ENCODE peak calls at places on chromosome 3, in five cellular contexts. One of them, this sample, is unnamed.

GRCh38 chr3:119662604-119663377 is 2.4 kb upstream of the POPDC2 start:
- DNase-seq in GM12878: no peak
- DNase-seq in K562: no peak
- DNase-seq in GM12892: no peak
- DNase-seq in H1: no peak
- DNase-seq in this sample: no peak

GRCh38 chr3:61844346-61844745 is 283.0 kb downstream of the PTPRG start:
- DNase-seq in GM12878: no peak
- DNase-seq in K562: no peak
- DNase-seq in GM12892: no peak
- DNase-seq in H1: no peak
- DNase-seq in this sample: no peak

GRCh38 chr3:48434591-48435222 is 4.8 kb upstream of the PLXNB1 start:
- DNase-seq in GM12878: no peak
- DNase-seq in K562: peak
- DNase-seq in GM12892: no peak
- DNase-seq in H1: no peak
- DNase-seq in this sample: no peak

GRCh38 chr3:196813903-196814302 is 53.8 kb upstream of the SENP5 start:
- DNase-seq in GM12878: no peak
- DNase-seq in K562: peak
- DNase-seq in GM12892: no peak
- DNase-seq in H1: no peak
- DNase-seq in this sample: no peak

GRCh38 chr3:109563149-109563548 is 225.8 kb upstream of the DPPA4 start:
- DNase-seq in GM12878: no peak
- DNase-seq in K562: no peak
- DNase-seq in GM12892: no peak
- DNase-seq in H1: no peak
- DNase-seq in this sample: no peak

GRCh38 chr3:61173685-61174084 is 77.6 kb downstream of the FHIT start:
- DNase-seq in GM12878: no peak
- DNase-seq in K562: peak
- DNase-seq in GM12892: no peak
- DNase-seq in H1: no peak
- DNase-seq in this sample: no peak

GRCh38 chr3:127214990-127215389 is 22.1 kb downstream of the PRR23E start:
- DNase-seq in GM12878: no peak
- DNase-seq in K562: no peak
- DNase-seq in GM12892: no peak
- DNase-seq in H1: no peak
- DNase-seq in this sample: no peak

GRCh38 chr3:149657796-149658443 is at the start of gene WWTR1:
- DNase-seq in GM12878: peak
- DNase-seq in K562: no peak
- DNase-seq in GM12892: peak
- DNase-seq in H1: peak
- DNase-seq in this sample: peak

GRCh38 chr3:111668912-111669488 is 73.9 kb upstream of the ZBED2 start:
- DNase-seq in GM12878: no peak
- DNase-seq in K562: peak
- DNase-seq in GM12892: no peak
- DNase-seq in H1: no peak
- DNase-seq in this sample: no peak

GRCh38 chr3:82058809-82059208 is 297.4 kb upstream of the GBE1 start:
- DNase-seq in GM12878: no peak
- DNase-seq in K562: no peak
- DNase-seq in GM12892: no peak
- DNase-seq in H1: no peak
- DNase-seq in this sample: no peak

GRCh38 chr3:150495563-150496168 is 50.6 kb downstream of the SERP1 start:
- DNase-seq in GM12878: no peak
- DNase-seq in K562: peak
- DNase-seq in GM12892: no peak
- DNase-seq in H1: no peak
- DNase-seq in this sample: no peak

GRCh38 chr3:32177702-32178198 is 60.7 kb upstream of the CMTM8 start:
- DNase-seq in GM12878: no peak
- DNase-seq in K562: peak
- DNase-seq in GM12892: no peak
- DNase-seq in H1: peak
- DNase-seq in this sample: no peak

GRCh38 chr3:45969953-45970352 is 25.7 kb downstream of the FYCO1 start:
- DNase-seq in GM12878: no peak
- DNase-seq in K562: no peak
- DNase-seq in GM12892: no peak
- DNase-seq in H1: no peak
- DNase-seq in this sample: no peak

GRCh38 chr3:45969152-45969551 is 25.9 kb downstream of the CXCR6 start:
- DNase-seq in GM12878: no peak
- DNase-seq in K562: no peak
- DNase-seq in GM12892: no peak
- DNase-seq in H1: no peak
- DNase-seq in this sample: no peak

GRCh38 chr3:45974686-45975085 is 20.9 kb downstream of the FYCO1 start:
- DNase-seq in GM12878: no peak
- DNase-seq in K562: no peak
- DNase-seq in GM12892: no peak
- DNase-seq in H1: no peak
- DNase-seq in this sample: no peak

GRCh38 chr3:45975696-45976095 is 19.9 kb downstream of the FYCO1 start:
- DNase-seq in GM12878: no peak
- DNase-seq in K562: no peak
- DNase-seq in GM12892: no peak
- DNase-seq in H1: no peak
- DNase-seq in this sample: no peak

DNA sequence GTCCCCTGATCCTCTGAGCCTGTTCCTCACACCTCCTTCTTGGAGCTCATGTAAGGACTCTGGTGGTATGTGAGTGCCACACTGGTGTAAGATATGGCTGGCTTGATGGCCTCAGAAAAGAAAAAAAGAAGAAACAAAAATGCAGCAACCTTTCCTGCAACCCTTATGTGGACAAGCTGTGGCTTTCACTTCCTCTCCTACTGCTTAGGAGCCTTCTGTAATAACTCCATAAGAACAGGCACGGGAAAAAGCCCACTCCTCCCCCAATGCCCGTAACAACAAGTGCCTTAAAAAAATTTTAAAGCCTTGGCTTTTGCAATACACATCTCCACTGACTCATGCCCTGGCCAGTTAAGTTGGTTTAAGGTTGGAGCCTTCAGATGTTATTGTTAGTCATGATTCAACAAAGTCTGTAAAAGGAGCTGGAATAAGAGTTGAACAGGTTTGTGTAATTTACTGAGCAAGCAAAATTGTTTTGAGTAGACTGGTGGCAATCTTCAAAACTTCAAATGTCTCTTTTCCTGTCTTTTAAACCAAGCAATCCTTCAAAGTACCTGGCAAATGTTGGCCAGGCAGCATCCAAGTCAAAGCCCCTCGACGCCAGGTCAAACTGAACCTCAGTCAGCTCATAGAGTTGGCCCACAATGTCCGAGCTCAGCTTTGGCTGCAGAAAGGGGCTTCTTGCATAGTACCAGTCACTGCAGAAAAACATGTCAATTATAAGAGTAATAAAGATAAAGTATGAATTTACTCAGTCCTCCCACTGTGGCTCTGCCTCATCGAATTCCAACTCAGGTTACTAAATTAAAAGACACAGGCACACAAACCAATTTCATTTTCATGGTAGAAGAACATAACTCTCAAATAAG is 22.9 kb downstream of the FYCO1 start:
- DNase-seq in GM12878: no peak
- DNase-seq in K562: no peak
- DNase-seq in GM12892: no peak
- DNase-seq in H1: no peak
- DNase-seq in this sample: no peak
- TF ChIP-seq POLR2AphosphoS5 in GM12878: no peak
- TF ChIP-seq POLR2AphosphoS5 in K562: no peak
- TF ChIP-seq POLR2AphosphoS5 in GM12892: no peak
- TF ChIP-seq POLR2AphosphoS5 in H1: no peak
- TF ChIP-seq POLR2AphosphoS5 in this sample: no peak

DNA sequence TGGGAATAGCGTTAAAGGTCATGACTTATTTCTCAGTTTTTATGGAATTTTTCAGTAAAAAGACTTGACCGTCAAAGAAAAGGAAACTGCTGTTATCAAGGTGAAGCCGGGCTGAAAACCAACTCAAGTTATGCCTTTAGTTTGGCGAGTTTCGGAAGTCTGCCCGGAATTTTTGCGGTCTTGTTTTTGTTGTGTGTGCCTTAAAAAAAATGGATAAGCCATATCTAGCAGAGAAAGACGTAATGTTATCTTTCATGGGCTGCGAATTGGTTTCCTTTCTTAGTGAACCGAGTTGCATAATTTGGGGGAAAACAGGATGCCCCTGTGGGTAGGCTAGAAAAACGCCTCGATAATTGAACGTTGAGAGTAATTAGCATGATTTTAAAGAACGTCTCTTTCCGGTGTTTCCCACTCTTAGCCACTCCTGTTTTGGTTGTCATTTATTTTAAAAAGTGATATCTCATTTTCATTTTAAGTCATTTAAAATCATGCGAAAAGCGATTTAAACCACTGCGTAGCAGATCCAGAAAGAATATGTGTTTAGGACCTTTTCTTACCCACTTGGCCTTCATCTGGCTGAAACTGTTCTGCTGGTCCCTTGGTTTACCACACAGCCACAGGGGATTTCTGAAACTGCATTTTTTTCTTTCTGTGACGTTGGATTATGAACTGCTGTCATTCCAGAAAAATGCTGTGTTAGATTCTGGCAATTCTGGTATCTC is 1.2 kb downstream of the NFKBIZ start:
- DNase-seq in GM12878: peak
- DNase-seq in K562: peak
- DNase-seq in GM12892: no peak
- DNase-seq in H1: no peak
- DNase-seq in this sample: no peak
- TF ChIP-seq POLR2A in GM12878: peak
- TF ChIP-seq POLR2A in K562: no peak
- TF ChIP-seq POLR2A in GM12892: no peak
- TF ChIP-seq POLR2A in H1: no peak
- TF ChIP-seq POLR2A in this sample: no peak

DNA sequence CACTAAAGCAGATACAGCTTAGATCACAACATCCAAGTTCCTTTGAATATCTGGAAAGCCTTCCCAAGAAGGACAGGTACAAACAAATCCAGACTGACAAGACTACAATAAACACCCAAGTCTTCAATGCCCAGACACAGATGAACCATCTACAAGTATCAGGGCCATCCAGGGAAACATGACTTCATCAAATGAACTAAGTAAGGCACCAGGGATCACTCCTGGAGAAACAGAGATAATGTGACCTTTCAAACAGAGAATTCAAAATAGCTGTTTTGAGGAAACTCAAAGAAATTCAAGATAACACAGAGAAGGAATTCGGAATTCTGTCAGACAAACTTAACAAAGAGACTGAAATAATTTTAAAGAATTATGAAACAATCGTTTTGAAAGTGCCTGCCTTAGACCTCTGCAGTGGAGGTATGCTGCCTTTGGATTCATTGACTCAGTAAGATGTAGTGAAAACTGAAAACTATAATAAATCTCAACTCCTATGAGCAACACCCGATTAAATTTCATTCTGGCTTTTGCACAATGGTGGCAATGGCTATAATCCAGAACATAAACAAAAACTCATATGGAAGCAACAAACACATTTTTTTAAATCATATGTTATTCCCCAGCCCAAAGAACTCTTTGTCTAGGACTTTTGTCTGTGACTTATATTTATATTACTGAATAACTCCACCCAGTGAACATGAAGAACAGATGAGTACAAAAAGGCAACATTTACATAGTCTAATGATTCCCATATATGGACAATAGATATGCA is 12.6 kb upstream of the COL8A1 start:
- DNase-seq in GM12878: no peak
- DNase-seq in K562: no peak
- DNase-seq in GM12892: no peak
- DNase-seq in H1: no peak
- DNase-seq in this sample: no peak
- TF ChIP-seq TAF1 in GM12878: no peak
- TF ChIP-seq TAF1 in K562: no peak
- TF ChIP-seq TAF1 in GM12892: no peak
- TF ChIP-seq TAF1 in H1: no peak
- TF ChIP-seq TAF1 in this sample: no peak

GRCh38 chr3:157145566-157145965 is 14.4 kb downstream of the CCNL1 start:
- DNase-seq in GM12878: no peak
- DNase-seq in K562: no peak
- DNase-seq in GM12892: no peak
- DNase-seq in H1: no peak
- DNase-seq in this sample: no peak
- TF ChIP-seq POLR2AphosphoS5 in GM12878: no peak
- TF ChIP-seq POLR2AphosphoS5 in K562: no peak
- TF ChIP-seq POLR2AphosphoS5 in GM12892: no peak
- TF ChIP-seq POLR2AphosphoS5 in H1: no peak
- TF ChIP-seq POLR2AphosphoS5 in this sample: no peak

GRCh38 chr3:15065550-15066007 is 464 bp upstream of the MRPS25 start:
- DNase-seq in GM12878: no peak
- DNase-seq in K562: no peak
- DNase-seq in GM12892: no peak
- DNase-seq in H1: no peak
- DNase-seq in this sample: no peak

GRCh38 chr3:15063656-15064286 is 1.3 kb downstream of the MRPS25 start:
- DNase-seq in GM12878: no peak
- DNase-seq in K562: peak
- DNase-seq in GM12892: no peak
- DNase-seq in H1: no peak
- DNase-seq in this sample: no peak

GRCh38 chr3:15066467-15066866 is 1.4 kb upstream of the MRPS25 start:
- DNase-seq in GM12878: no peak
- DNase-seq in K562: no peak
- DNase-seq in GM12892: no peak
- DNase-seq in H1: no peak
- DNase-seq in this sample: no peak

GRCh38 chr3:15064299-15064834 is 748 bp downstream of the MRPS25 start:
- DNase-seq in GM12878: no peak
- DNase-seq in K562: peak
- DNase-seq in GM12892: peak
- DNase-seq in H1: no peak
- DNase-seq in this sample: no peak

DNA sequence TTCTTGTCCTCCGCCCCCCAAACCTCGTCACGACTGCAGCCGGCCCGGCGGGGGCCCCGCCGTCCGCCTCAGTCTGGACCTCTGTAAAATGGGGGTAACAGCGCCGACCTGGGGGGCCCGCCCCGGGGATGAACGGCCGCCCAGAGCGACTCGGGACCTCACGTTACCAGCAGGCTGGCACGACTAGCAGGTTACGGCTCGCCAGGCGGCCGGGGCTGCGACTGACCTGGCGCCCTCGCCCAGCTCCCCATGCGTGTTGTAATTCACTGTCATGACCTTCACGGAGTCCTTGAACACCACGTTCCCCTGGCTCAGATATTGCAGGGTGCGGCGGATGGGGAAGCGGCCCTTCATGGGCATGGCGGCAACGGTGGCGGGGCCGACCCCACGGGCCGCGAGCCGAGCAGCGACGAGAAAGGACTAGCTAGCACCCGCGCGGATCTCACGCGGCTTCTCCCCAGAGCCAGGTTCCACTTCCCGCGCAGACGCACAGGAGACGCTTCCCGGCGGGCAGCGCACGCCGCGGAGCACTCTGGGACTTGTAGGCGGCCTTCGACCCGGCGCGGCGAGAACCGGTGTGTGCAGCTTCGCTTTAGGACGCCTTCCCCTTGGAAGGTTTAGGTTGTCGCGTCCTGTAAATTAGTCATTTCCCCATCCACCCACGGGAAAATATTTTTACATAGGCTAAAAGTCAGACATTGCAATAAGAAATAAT is at the start of gene MRPS25:
- DNase-seq in GM12878: peak
- DNase-seq in K562: peak
- DNase-seq in GM12892: peak
- DNase-seq in H1: peak
- DNase-seq in this sample: peak
- TF ChIP-seq POLR2A in GM12878: peak
- TF ChIP-seq POLR2A in K562: peak
- TF ChIP-seq POLR2A in GM12892: peak
- TF ChIP-seq POLR2A in H1: peak
- TF ChIP-seq POLR2A in this sample: peak